ENCODE peak calls at places on chromosome 13, in seven cellular contexts. V is NCI-H2171 treated with DMSO at 0.1 percent for 48 hours; A is cerebellar cortex; N is T-helper 2 cell treated with Interferon-gamma antibody and Interleukin-4, amounts not matched to agents 5 μg/mL and 100 μg/mL, for 36 hours; H is stimulated activated effector memory CD8-positive, alpha-beta T cell treated with anti-CD3 and anti-CD28 coated beads, Interleukin-12 subunit alpha, Interleukin-12 subunit beta, amount 100 ng/mL, for 72 hours; J is skeletal muscle cell; O is CD4-positive, alpha-beta T cell. E is an unnamed sample.

GRCh38 chr13:97567510-97568243 is 133.7 kb downstream of the RAP2A start:
- DNase-seq in V (no peak), A (no peak), N (no peak), H (no peak), J (peak), O (no peak), E (no peak)

GRCh38 chr13:61013782-61014181 is 401.9 kb downstream of the PCDH20 start:
- DNase-seq in V (no peak), A (no peak), N (no peak), H (no peak), J (no peak), O (no peak), E (no peak)

GRCh38 chr13:60109285-60109684 is 54.4 kb downstream of the DIAPH3 start:
- DNase-seq in V (no peak), A (no peak), N (no peak), H (no peak), J (no peak), O (no peak), E (no peak)

GRCh38 chr13:33490461-33491327 is 205.1 kb upstream of the STARD13 start:
- DNase-seq in V (no peak), A (peak), N (no peak), H (no peak), J (no peak), O (no peak), E (no peak)

GRCh38 chr13:104006625-104007061 is 940.4 kb upstream of the SLC10A2 start:
- DNase-seq in V (no peak), A (no peak), N (no peak), H (no peak), J (no peak), O (no peak), E (no peak)

GRCh38 chr13:86464193-86464592 is 665.0 kb upstream of the SLITRK6 start:
- DNase-seq in V (no peak), A (no peak), N (no peak), H (no peak), J (no peak), O (no peak), E (no peak)

GRCh38 chr13:108629353-108629752 is at the start of gene MYO16:
- DNase-seq in V (no peak), A (no peak), N (no peak), H (no peak), J (no peak), O (no peak), E (no peak)

GRCh38 chr13:73879346-73880020 is 254.7 kb downstream of the KLF12 start:
- DNase-seq in V (peak), A (no peak), N (no peak), H (no peak), J (no peak), O (no peak), E (no peak)

GRCh38 chr13:113211774-113212173 is 2.4 kb downstream of the CUL4A start:
- DNase-seq in V (no peak), A (peak), N (no peak), H (no peak), J (no peak), O (no peak), E (no peak)

GRCh38 chr13:97802213-97802612 is 151.3 kb upstream of the IPO5 start:
- DNase-seq in V (no peak), A (no peak), N (no peak), H (no peak), J (no peak), O (no peak), E (no peak)

GRCh38 chr13:25114220-25114619 is 18.3 kb downstream of the PABPC3 start:
- DNase-seq in V (peak), A (peak), N (peak), H (peak), J (peak), O (peak), E (peak)

GRCh38 chr13:93270769-93271753 is 44.5 kb downstream of the GPC6 start:
- DNase-seq in V (peak), A (no peak), N (no peak), H (no peak), J (no peak), O (no peak), E (no peak)

E was measured in memory B cell.